ENCODE peak calls at places on chromosomes 12 and 14, in six cellular contexts. S is activated CD4-positive, alpha-beta T cell treated with anti-CD3 and anti-CD28 coated beads, Interleukin-2, amount 10 ng/mL, durations not matched to agents 7 days and 5 days; M is GM10248; U is mammary epithelial cell; I is SHP77; A is GM04504. B is an unnamed sample.
A peak's percentile ranks its signal among the peaks of the same experiment; 100 is the strongest.

GRCh38 chr14:86038401-86038985 is 508.5 kb downstream of the FLRT2 start:
- DNase-seq in I (peak; percentile 2), M (peak; percentile 22), S (peak; percentile 36), U (peak; percentile 20), A (peak; percentile 19), B (no peak)

GRCh38 chr12:130764475-130765185 is 48.5 kb upstream of the RIMBP2 start:
- DNase-seq in U (peak; percentile 14), A (no peak), M (no peak), S (peak; percentile 70), I (no peak), B (no peak)

GRCh38 chr12:13340149-13340548 is 143.6 kb downstream of the EMP1 start:
- DNase-seq in A (no peak), I (no peak), U (peak; percentile 44), M (no peak), S (no peak), B (no peak)

GRCh38 chr14:67532998-67533753 is at the start of gene PLEKHH1:
- DNase-seq in U (peak; percentile 72), A (peak; percentile 22), S (peak; percentile 64), M (peak; percentile 75), I (peak; percentile 77), B (peak; percentile 10)

GRCh38 chr14:75562048-75562447 is 16.4 kb upstream of the FLVCR2 start:
- DNase-seq in A (no peak), U (peak; percentile 34), I (no peak), S (no peak), M (no peak), B (no peak)

GRCh38 chr12:118714051-118714460 is 267.3 kb upstream of the SRRM4 start:
- DNase-seq in M (peak; percentile 51), U (no peak), I (peak; percentile 41), A (no peak), S (peak; percentile 42), B (peak; percentile 68)

GRCh38 chr14:85535916-85536834 is 6.2 kb downstream of the FLRT2 start:
- DNase-seq in M (no peak), U (peak; percentile 56), I (no peak), A (peak; percentile 41), S (no peak), B (no peak)

GRCh38 chr12:7271904-7272303 is 32.0 kb upstream of the ACSM4 start:
- DNase-seq in A (no peak), U (no peak), I (no peak), S (no peak), M (no peak), B (no peak)

GRCh38 chr12:107418976-107419375 is 266.6 kb upstream of the PWP1 start:
- DNase-seq in U (no peak), I (no peak), M (no peak), S (no peak), A (no peak), B (no peak)

GRCh38 chr14:61514006-61514830 is 181.1 kb upstream of the HIF1A start:
- DNase-seq in M (no peak), A (no peak), S (no peak), I (no peak), U (peak; percentile 55), B (no peak)

GRCh38 chr14:95059126-95059525 is 98.2 kb downstream of the DICER1 start:
- DNase-seq in I (no peak), S (no peak), A (no peak), U (no peak), M (no peak), B (no peak)

GRCh38 chr12:107368586-107368985 is 275.2 kb upstream of the CRY1 start:
- DNase-seq in A (no peak), I (no peak), S (peak; percentile 44), U (no peak), M (no peak), B (no peak)

B was measured in NCI-H2029 treated with DMSO at 0.1 percent for 48 hours.